ENCODE peak calls at places on chromosomes 11 and 22, in ten cellular contexts. H is sigmoid colon; K is GM23248; A is right lobe of liver; E is caudate nucleus; V is CD8-positive, alpha-beta memory T cell; I is foreskin keratinocyte; D is A549; M is IMR-90; Z is substantia nigra. U is an unnamed sample.
A peak's percentile ranks its signal among the peaks of the same experiment; 100 is the strongest.

GRCh38 chr11:133901316-133901715 is 55.5 kb downstream of the IGSF9B start:
- DNase-seq in Z (no peak), V (no peak), D (no peak), I (no peak), M (no peak), A (peak; percentile 11), H (peak; percentile 3), K (no peak), E (no peak), U (no peak)

GRCh38 chr22:24976442-24977218 is 24.1 kb downstream of the KIAA1671 start:
- DNase-seq in H (no peak), E (no peak), Z (no peak), D (no peak), K (no peak), V (no peak), M (no peak), A (no peak), I (peak; percentile 65), U (no peak)

GRCh38 chr22:31753005-31753633 is 700 bp upstream of the DEPDC5 start:
- DNase-seq in K (peak; percentile 45), I (no peak), H (peak; percentile 70), A (peak; percentile 58), M (no peak), V (no peak), D (no peak), E (no peak), Z (peak; percentile 23), U (no peak)

GRCh38 chr22:48782817-48783511 is 1044.7 kb downstream of the BRD1 start:
- DNase-seq in A (no peak), E (no peak), K (no peak), Z (no peak), H (peak; percentile 45), V (no peak), M (no peak), D (peak; percentile 10), I (no peak), U (no peak)

GRCh38 chr11:134861490-134862107 is 449.6 kb upstream of the B3GAT1 start:
- DNase-seq in M (no peak), V (no peak), A (no peak), E (no peak), I (no peak), Z (no peak), D (no peak), K (no peak), H (no peak), U (no peak)

GRCh38 chr22:29524440-29525191 is 28.9 kb downstream of the THOC5 start:
- DNase-seq in A (peak; percentile 58), V (no peak), I (peak; percentile 3), E (no peak), H (no peak), K (peak; percentile 47), D (peak; percentile 28), Z (no peak), M (peak; percentile 13), U (peak; percentile 3)

GRCh38 chr11:44728491-44728910 is 1.7 kb downstream of the TSPAN18 start:
- DNase-seq in A (no peak), M (no peak), Z (no peak), I (no peak), E (no peak), H (peak; percentile 72), K (no peak), D (no peak), V (no peak), U (no peak)

GRCh38 chr11:36292311-36292722 is 3.1 kb upstream of the COMMD9 start:
- DNase-seq in I (peak; percentile 36), A (no peak), E (no peak), Z (no peak), M (peak; percentile 47), H (no peak), V (no peak), K (peak; percentile 67), D (peak; percentile 44), U (no peak)

GRCh38 chr11:73335204-73335923 is 27.3 kb downstream of the ARHGEF17 start:
- DNase-seq in E (peak; percentile 59), K (peak; percentile 77), I (peak; percentile 30), A (peak; percentile 81), V (peak; percentile 72), M (peak; percentile 82), Z (peak; percentile 76), H (peak; percentile 91), D (peak; percentile 93), U (peak; percentile 75)

DNA sequence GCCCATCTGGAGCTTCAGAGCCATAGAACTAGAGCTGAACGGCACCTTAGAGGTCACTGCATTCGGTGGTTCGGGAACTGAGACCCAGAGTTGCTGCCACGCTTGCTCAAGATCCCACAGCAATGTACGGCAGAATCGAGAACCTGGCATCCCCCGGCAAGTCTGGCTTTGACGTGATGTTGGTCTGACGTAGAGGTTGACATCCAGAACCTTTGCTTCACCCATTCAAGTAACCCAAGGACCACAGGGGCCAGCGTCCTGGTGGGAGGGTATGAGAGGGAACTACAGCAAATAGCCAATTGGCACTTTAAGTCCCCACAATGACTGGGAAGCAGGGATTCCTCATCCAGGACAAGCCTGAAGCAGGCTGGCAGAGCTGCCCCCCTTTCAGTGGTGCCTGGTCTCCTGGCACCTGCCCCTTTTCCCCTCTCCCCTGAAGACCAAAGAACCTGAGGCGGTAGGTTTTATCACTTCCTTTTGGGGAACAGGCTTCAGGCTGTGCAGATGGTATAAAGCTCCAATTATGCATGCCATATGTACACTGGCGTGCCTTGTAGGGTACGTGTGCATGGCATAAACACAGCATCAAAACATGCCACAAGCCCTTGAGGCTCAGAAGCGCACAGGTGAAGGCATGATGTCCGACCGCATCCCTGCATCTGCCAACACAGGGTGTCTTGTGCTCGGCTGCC is 15.3 kb upstream of the TEF start:
- DNase-seq in H (no peak), K (no peak), I (no peak), M (no peak), E (no peak), A (no peak), V (no peak), Z (no peak), D (no peak), U (no peak)
- H3K27ac ChIP-seq in H (peak overlapping the region; percentile 85), K (no peak overlapping the region), I (no peak overlapping the region), M (no peak overlapping the region), E (peak overlapping the region; percentile 99), A (no peak overlapping the region), V (no peak overlapping the region), Z (peak overlapping the region; percentile 91), D (no peak overlapping the region), U (no peak overlapping the region)

GRCh38 chr11:114163231-114163631 is 103.7 kb downstream of the ZBTB16 start:
- DNase-seq in D (no peak), M (peak; percentile 5), E (no peak), V (no peak), H (peak; percentile 89), Z (no peak), A (no peak), I (peak; percentile 77), K (peak; percentile 72), U (no peak)

GRCh38 chr11:114160884-114161283 is 101.4 kb downstream of the ZBTB16 start:
- DNase-seq in M (no peak), I (peak; percentile 54), D (no peak), V (no peak), E (no peak), Z (no peak), H (no peak), K (no peak), A (no peak), U (no peak)

GRCh38 chr11:114159802-114160588 is 100.5 kb downstream of the ZBTB16 start:
- DNase-seq in M (peak; percentile 90), Z (peak; percentile 89), E (peak; percentile 74), D (peak; percentile 18), A (peak; percentile 97), I (peak; percentile 95), K (peak; percentile 93), V (peak; percentile 91), H (peak; percentile 100), U (peak; percentile 98)

GRCh38 chr11:114162719-114163123 is 103.2 kb downstream of the ZBTB16 start:
- DNase-seq in I (peak; percentile 96), M (peak; percentile 94), V (no peak), D (peak; percentile 35), E (peak; percentile 70), H (peak; percentile 99), Z (peak; percentile 90), A (peak; percentile 95), K (peak; percentile 96), U (no peak)

DNA sequence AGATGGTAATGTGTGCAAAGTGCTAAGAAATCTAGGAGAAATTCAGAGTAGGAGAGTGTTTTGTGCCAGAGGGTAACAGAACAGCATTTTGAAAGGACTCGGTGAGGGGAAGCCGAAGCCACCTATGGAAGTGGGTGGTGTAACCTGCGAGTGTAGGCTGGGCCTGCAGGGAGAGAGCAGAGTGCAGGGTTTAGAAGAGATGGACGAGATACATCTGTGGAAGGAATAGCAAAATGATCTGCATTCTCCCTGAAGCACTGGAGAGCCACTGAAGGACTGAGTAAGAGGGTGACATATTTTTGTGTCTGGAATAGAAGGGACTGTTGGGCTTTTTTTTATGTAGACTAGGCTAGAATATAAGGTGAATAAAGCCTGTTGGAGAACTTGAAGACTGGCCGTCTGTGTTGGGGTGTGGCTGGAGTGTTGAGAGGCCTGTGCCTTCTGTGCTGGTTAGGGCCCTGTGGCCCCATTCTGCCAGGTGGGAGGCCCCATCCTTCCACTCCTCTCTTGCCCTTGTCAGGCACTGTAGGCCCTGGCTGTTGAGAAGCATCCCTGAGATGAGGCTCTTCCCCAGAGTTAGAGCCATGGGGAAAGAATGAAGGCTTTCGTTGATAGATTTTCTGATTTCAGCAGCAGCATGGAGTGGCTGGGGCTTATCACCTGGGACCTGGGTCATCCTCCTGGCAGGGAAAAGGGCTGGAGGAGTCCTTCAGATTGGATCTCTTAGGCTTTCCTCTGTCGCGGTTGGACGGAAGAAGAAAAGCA is 102.2 kb downstream of the ZBTB16 start:
- DNase-seq in Z (no peak), H (no peak), E (no peak), D (no peak), V (no peak), A (no peak), M (no peak), I (no peak), K (no peak), U (no peak)
- H3K27ac ChIP-seq in Z (peak overlapping the region; percentile 99), H (peak overlapping the region; percentile 96), E (peak overlapping the region; percentile 98), D (peak overlapping the region; percentile 83), V (no peak overlapping the region), A (peak overlapping the region; percentile 82), M (no peak overlapping the region), I (peak overlapping the region; percentile 95), K (no peak overlapping the region), U (no peak overlapping the region)

GRCh38 chr11:18013790-18014507 is 1.1 kb upstream of the SERGEF start:
- DNase-seq in Z (no peak), D (no peak), H (no peak), A (no peak), V (no peak), E (no peak), K (peak; percentile 39), M (no peak), I (peak; percentile 14), U (no peak)
- H3K27ac ChIP-seq in Z (peak overlapping the region; percentile 85), D (peak overlapping the region; percentile 87), H (peak overlapping the region; percentile 87), A (peak overlapping the region; percentile 52), V (peak overlapping the region; percentile 80), E (peak overlapping the region; percentile 85), K (no peak overlapping the region), M (no peak overlapping the region), I (no peak overlapping the region), U (peak overlapping the region; percentile 83)

GRCh38 chr11:26914968-26915367 is 78.9 kb upstream of the FIBIN start:
- DNase-seq in M (no peak), H (no peak), K (no peak), D (no peak), A (no peak), I (no peak), E (no peak), Z (no peak), V (no peak), U (no peak)

DNA sequence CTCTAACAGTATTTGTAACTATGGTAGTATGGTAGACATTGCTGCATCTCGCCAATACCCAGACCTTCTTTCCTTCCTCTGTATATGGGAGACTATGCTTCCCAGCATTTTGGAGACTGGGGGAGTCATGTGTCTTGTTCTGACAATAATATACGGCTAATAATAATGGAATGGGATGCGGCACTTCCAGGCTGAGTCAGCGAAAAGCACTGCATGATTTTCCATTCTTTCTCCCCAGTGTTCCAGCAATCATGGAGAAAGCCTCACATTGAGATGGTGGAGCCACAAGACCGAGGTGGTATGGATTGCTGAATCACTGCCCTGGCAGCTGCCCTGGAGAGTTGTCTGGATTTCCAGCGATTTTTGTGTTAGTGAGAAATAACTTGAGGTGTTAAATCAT is 77.1 kb upstream of the FIBIN start:
- DNase-seq in D (no peak), E (no peak), Z (no peak), V (no peak), K (no peak), I (no peak), A (no peak), M (no peak), H (no peak), U (no peak)
- H3K27ac ChIP-seq in D (no peak overlapping the region), E (no peak overlapping the region), Z (no peak overlapping the region), V (no peak overlapping the region), K (no peak overlapping the region), I (no peak overlapping the region), A (no peak overlapping the region), M (no peak overlapping the region), H (no peak overlapping the region), U (no peak overlapping the region)